ENCODE peak calls at places on chromosomes 4 and X, in five cellular contexts. G is SK-N-SH, E is K562, I is HCT116, K is GM12878. M is an unnamed sample.

GRCh38 chr4:63296773-63297172 is 1112.5 kb downstream of the TECRL start:
- DNase-seq in K (no peak), E (no peak), I (no peak), G (no peak), M (no peak)

GRCh38 chr4:10108818-10109783 is 7.5 kb downstream of the WDR1 start:
- DNase-seq in K (no peak), E (no peak), I (no peak), G (no peak), M (peak)

GRCh38 chr4:26022346-26022891 is 108.4 kb downstream of the SMIM20 start:
- DNase-seq in I (no peak), K (no peak), G (no peak), E (no peak), M (peak)

GRCh38 chr4:3461515-3462291 is 1.4 kb upstream of the DOK7 start:
- DNase-seq in E (no peak), K (no peak), I (no peak), G (no peak), M (no peak)

GRCh38 chrX:133523094-133523493 is 107.8 kb upstream of the GPC4 start:
- DNase-seq in I (no peak), K (no peak), G (no peak), E (no peak), M (no peak)

GRCh38 chr4:4759883-4760282 is 99.6 kb upstream of the MSX1 start:
- DNase-seq in K (no peak), G (no peak), E (no peak), I (no peak), M (no peak)

GRCh38 chr4:74522251-74522991 is 77.5 kb downstream of the AREG start:
- DNase-seq in I (no peak), G (no peak), K (no peak), E (no peak), M (peak)

GRCh38 chr4:1983846-1984405 is 24.8 kb downstream of the NELFA start:
- DNase-seq in G (no peak), I (no peak), E (no peak), K (no peak), M (no peak)

GRCh38 chr4:116585240-116585639 is 500.1 kb downstream of the TRAM1L1 start:
- DNase-seq in E (no peak), K (no peak), G (no peak), I (no peak), M (no peak)

GRCh38 chr4:89598602-89599001 is 238.4 kb downstream of the SNCA start:
- DNase-seq in G (peak), K (no peak), I (peak), E (no peak), M (peak)
- TF ChIP-seq RAD21 in G (peak), K (no peak), I (peak), E (no peak), M (no peak)

DNA sequence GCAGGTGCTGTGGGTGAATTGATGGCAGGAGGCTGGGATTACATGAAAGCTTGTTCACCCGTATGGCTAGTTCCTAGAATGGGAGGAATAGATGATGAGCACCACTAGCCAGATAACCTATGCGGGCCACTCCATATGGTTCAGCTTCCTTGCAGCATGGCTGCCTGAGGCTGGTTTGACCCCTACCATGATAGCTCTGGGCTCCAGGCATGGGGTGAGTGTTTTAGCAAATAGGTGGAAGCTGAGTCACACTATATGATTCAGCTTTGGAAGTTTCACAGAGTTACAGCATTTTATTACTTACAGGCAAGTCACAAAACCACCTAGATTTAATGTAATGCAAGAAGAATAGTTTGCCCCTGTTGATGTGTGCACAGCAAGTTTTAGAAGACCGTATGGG is 603.2 kb downstream of the STIM2 start:
- DNase-seq in G (no peak), K (no peak), I (peak), E (no peak), M (peak)
- TF ChIP-seq RAD21 in G (no peak), K (no peak), I (no peak), E (no peak), M (no peak)

GRCh38 chr4:152101546-152102183 is 340.9 kb upstream of the GATB start:
- DNase-seq in G (no peak), E (no peak), K (no peak), I (no peak), M (no peak)

GRCh38 chr4:152104286-152104685 is 343.5 kb upstream of the GATB start:
- DNase-seq in K (no peak), G (no peak), I (no peak), E (no peak), M (no peak)

GRCh38 chr4:152103181-152103901 is 342.5 kb upstream of the GATB start:
- DNase-seq in E (no peak), K (no peak), G (no peak), I (no peak), M (no peak)

GRCh38 chr4:152100378-152101201 is 339.8 kb upstream of the GATB start:
- DNase-seq in E (no peak), K (no peak), G (no peak), I (peak), M (no peak)

GRCh38 chr4:152102184-152103000 is 341.6 kb upstream of the GATB start:
- DNase-seq in G (no peak), K (no peak), E (no peak), I (peak), M (peak)
- TF ChIP-seq RAD21 in G (no peak), K (no peak), E (no peak), I (no peak), M (no peak)

GRCh38 chr4:96729641-96730040 is 889.7 kb downstream of the PDHA2 start:
- DNase-seq in E (no peak), G (no peak), K (no peak), I (no peak), M (no peak)
- TF ChIP-seq RAD21 in E (no peak), G (no peak), K (no peak), I (no peak), M (no peak)